ENCODE peak calls at places on chromosomes 1 and 21, in four cellular contexts. F is heart left ventricle; Q is CD8-positive, alpha-beta memory T cell; A is ovary. X is an unnamed sample.
A peak's percentile ranks its signal among the peaks of the same experiment; 100 is the strongest.

GRCh38 chr1:109628540-109629321 is 9.1 kb downstream of the AMPD2 start:
- DNase-seq in F (no peak), Q (no peak), A (peak; percentile 21), X (no peak)

GRCh38 chr1:16397095-16397494 is 30.1 kb downstream of the SZRD1 start:
- DNase-seq in F (no peak), Q (no peak), A (no peak), X (no peak)

GRCh38 chr1:79100385-79100784 is 93.9 kb upstream of the ADGRL4 start:
- DNase-seq in F (no peak), Q (no peak), A (no peak), X (no peak)

GRCh38 chr21:25970254-25970930 is 200.2 kb downstream of the APP start:
- DNase-seq in F (peak; percentile 42), Q (no peak), A (no peak), X (no peak)

GRCh38 chr1:29504266-29504665 is 267.9 kb downstream of the PTPRU start:
- DNase-seq in F (no peak), Q (no peak), A (no peak), X (no peak)

GRCh38 chr1:159931101-159931816 is 6.0 kb upstream of the TAGLN2 start:
- DNase-seq in F (no peak), Q (no peak), A (no peak), X (no peak)

GRCh38 chr1:156667610-156667967 is 9.6 kb downstream of the NES start:
- DNase-seq in F (peak; percentile 80), Q (no peak), A (peak; percentile 45), X (peak; percentile 68)

GRCh38 chr1:117679299-117679698 is 73.5 kb downstream of the TENT5C start:
- DNase-seq in F (no peak), Q (no peak), A (no peak), X (no peak)

GRCh38 chr1:216531308-216532239 is 108.3 kb upstream of the USH2A start:
- DNase-seq in F (no peak), Q (no peak), A (no peak), X (no peak)

GRCh38 chr1:173038875-173039554 is 11.7 kb downstream of the TNFSF18 start:
- DNase-seq in F (no peak), Q (no peak), A (no peak), X (no peak)

GRCh38 chr1:209577346-209577745 is 6.2 kb upstream of the CAMK1G start:
- DNase-seq in F (no peak), Q (no peak), A (no peak), X (no peak)

GRCh38 chr1:202217516-202217915 is 23.9 kb downstream of the LGR6 start:
- DNase-seq in F (no peak), Q (no peak), A (no peak), X (no peak)

GRCh38 chr1:165828103-165828558 is 717 bp downstream of the UCK2 start:
- DNase-seq in F (peak; percentile 24), Q (peak; percentile 18), A (peak; percentile 43), X (peak; percentile 29)

GRCh38 chr1:151839457-151840409 is at the start of gene C2CD4D:
- DNase-seq in F (no peak), Q (peak; percentile 59), A (no peak), X (no peak)

GRCh38 chr1:183891158-183891557 is 86.2 kb downstream of the RGL1 start:
- DNase-seq in F (no peak), Q (no peak), A (no peak), X (no peak)

GRCh38 chr1:16960560-16961296 is 19.7 kb downstream of the MFAP2 start:
- DNase-seq in F (peak; percentile 86), Q (peak; percentile 68), A (peak; percentile 77), X (peak; percentile 85)

GRCh38 chr1:167599839-167600581 is 30.0 kb upstream of the RCSD1 start:
- DNase-seq in F (peak; percentile 57), Q (peak; percentile 21), A (no peak), X (peak; percentile 42)

GRCh38 chr1:178940022-178940765 is 69.3 kb upstream of the ANGPTL1 start:
- DNase-seq in F (no peak), Q (no peak), A (no peak), X (no peak)

GRCh38 chr1:1435094-1435903 is at the start of gene VWA1:
- DNase-seq in F (peak; percentile 83), Q (peak; percentile 37), A (peak; percentile 77), X (peak; percentile 73)

GRCh38 chr1:229641306-229641705 is 15.3 kb downstream of the URB2 start:
- DNase-seq in F (no peak), Q (no peak), A (no peak), X (no peak)

GRCh38 chr1:200275415-200275814 is 134.4 kb downstream of the ZNF281 start:
- DNase-seq in F (no peak), Q (no peak), A (no peak), X (no peak)

GRCh38 chr1:222880586-222880985 is 65.7 kb downstream of the DISP1 start:
- DNase-seq in F (no peak), Q (no peak), A (no peak), X (no peak)

GRCh38 chr1:209576798-209577197 is 6.7 kb upstream of the CAMK1G start:
- DNase-seq in F (peak; percentile 81), Q (peak; percentile 41), A (peak; percentile 85), X (peak; percentile 78)

GRCh38 chr1:206004821-206005220 is 1.6 kb upstream of the RAB7B start:
- DNase-seq in F (peak; percentile 58), Q (no peak), A (no peak), X (no peak)

GRCh38 chr1:144551543-144552424 is 40.9 kb upstream of the PPIAL4F start:
- DNase-seq in F (peak; percentile 74), Q (peak; percentile 61), A (peak; percentile 43), X (peak; percentile 49)

GRCh38 chr1:63135801-63136200 is 186.6 kb upstream of the FOXD3 start:
- DNase-seq in F (no peak), Q (no peak), A (no peak), X (no peak)

GRCh38 chr1:191892716-191893115 is 265.5 kb upstream of the RGS18 start:
- DNase-seq in F (no peak), Q (no peak), A (no peak), X (no peak)

GRCh38 chr1:218164930-218165686 is 120.0 kb upstream of the RRP15 start:
- DNase-seq in F (peak; percentile 39), Q (no peak), A (no peak), X (no peak)

GRCh38 chr21:39386194-39386593 is 37.3 kb upstream of the HMGN1 start:
- DNase-seq in F (peak; percentile 59), Q (no peak), A (peak; percentile 47), X (peak; percentile 50)

GRCh38 chr1:89065077-89065868 is at the start of gene GBP1:
- DNase-seq in F (no peak), Q (no peak), A (peak; percentile 37), X (no peak)

GRCh38 chr1:84264961-84265360 is 36.5 kb upstream of the SAMD13 start:
- DNase-seq in F (no peak), Q (no peak), A (no peak), X (no peak)

GRCh38 chr1:202200669-202201068 is 7.1 kb downstream of the LGR6 start:
- DNase-seq in F (peak; percentile 78), Q (no peak), A (no peak), X (no peak)

GRCh38 chr21:45318556-45319341 is 31.1 kb upstream of the POFUT2 start:
- DNase-seq in F (peak; percentile 91), Q (no peak), A (peak; percentile 72), X (peak; percentile 84)

GRCh38 chr1:10319750-10320149 is 79.1 kb upstream of the PGD start:
- DNase-seq in F (no peak), Q (no peak), A (no peak), X (no peak)

GRCh38 chr1:246151796-246152434 is 355.2 kb downstream of the SMYD3 start:
- DNase-seq in F (no peak), Q (no peak), A (no peak), X (no peak)

GRCh38 chr1:8312235-8313218 is 5.4 kb upstream of the SLC45A1 start:
- DNase-seq in F (peak; percentile 40), Q (no peak), A (no peak), X (no peak)

GRCh38 chr1:8311068-8311718 is 6.7 kb upstream of the SLC45A1 start:
- DNase-seq in F (no peak), Q (no peak), A (no peak), X (no peak)

GRCh38 chr1:8315573-8316475 is 2.1 kb upstream of the SLC45A1 start:
- DNase-seq in F (no peak), Q (no peak), A (no peak), X (no peak)

GRCh38 chr1:8317647-8318360 is at the start of gene SLC45A1:
- DNase-seq in F (peak; percentile 88), Q (peak; percentile 71), A (peak; percentile 86), X (peak; percentile 84)

GRCh38 chr1:8314346-8315280 is 3.3 kb upstream of the SLC45A1 start:
- DNase-seq in F (peak; percentile 69), Q (peak; percentile 29), A (peak; percentile 86), X (peak; percentile 79)
- H3K4me1 ChIP-seq in F (peaks cover 13% of the 10 kb centered on the region), Q (peaks cover 11% of the 10 kb centered on the region), A (peaks cover 12% of the 10 kb centered on the region), X (no peaks in the 10 kb centered on the region)

DNA sequence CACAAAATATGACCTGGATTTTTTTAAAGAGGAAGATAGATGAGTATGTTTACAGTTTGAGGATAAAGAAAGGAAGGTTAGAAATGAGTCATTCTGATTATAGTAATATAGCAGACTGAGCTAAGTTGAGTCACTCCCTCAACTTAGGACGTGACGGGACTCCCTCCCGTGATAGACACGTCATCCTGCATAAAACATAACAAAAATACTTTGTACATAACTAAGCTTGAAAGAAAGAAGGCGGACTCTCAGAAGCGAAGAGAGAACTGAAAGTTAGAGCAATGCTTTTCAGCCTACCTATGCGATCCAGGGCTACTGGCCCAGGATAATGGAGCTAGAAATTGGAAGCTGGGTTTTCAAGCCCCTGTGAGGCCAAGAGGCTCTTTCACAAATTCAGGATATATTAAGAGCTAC is 53.0 kb upstream of the DESI2 start:
- DNase-seq in F (no peak), Q (no peak), A (peak; percentile 32), X (peak; percentile 33)
- H3K4me3 ChIP-seq in F (no peak overlapping the region), Q (no peak overlapping the region), A (no peak overlapping the region), X (peak overlapping the region; percentile 3)

GRCh38 chr21:29315155-29315749 is 16.5 kb downstream of the BACH1 start:
- DNase-seq in F (no peak), Q (no peak), A (no peak), X (no peak)

GRCh38 chr21:29313662-29314408 is 15.1 kb downstream of the BACH1 start:
- DNase-seq in F (no peak), Q (no peak), A (no peak), X (no peak)

GRCh38 chr21:29316029-29316742 is 17.5 kb downstream of the BACH1 start:
- DNase-seq in F (no peak), Q (no peak), A (no peak), X (no peak)

GRCh38 chr21:29318354-29318753 is 19.6 kb downstream of the BACH1 start:
- DNase-seq in F (no peak), Q (no peak), A (no peak), X (no peak)

DNA sequence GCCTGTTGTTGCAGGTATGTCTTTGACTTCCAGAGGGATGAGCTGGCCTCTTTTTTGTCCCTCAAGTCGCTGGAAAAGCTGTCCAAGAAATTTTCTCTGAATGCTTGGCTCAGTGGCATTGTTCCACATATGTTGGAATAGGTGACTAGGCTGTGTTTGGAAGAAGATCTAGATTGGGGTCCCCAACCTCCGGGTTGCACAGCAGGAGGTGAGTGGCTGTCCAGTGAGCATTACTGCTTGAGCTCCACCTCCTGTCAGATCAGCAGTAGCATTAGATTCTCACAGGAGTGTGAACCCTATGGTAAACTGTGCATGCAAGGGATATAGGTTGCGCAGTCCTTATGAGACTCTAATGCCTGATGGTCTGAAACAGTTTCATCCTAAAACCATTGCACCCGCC is 18.1 kb downstream of the BACH1 start:
- DNase-seq in F (no peak), Q (no peak), A (no peak), X (no peak)
- H3K36me3 ChIP-seq in F (no peaks in the 10 kb centered on the region), Q (no peaks in the 10 kb centered on the region), A (no peaks in the 10 kb centered on the region), X (no peaks in the 10 kb centered on the region)

GRCh38 chr1:12608311-12608957 is 9.6 kb downstream of the DHRS3 start:
- DNase-seq in F (no peak), Q (no peak), A (no peak), X (no peak)
- H3K4me1 ChIP-seq in F (peaks cover 21% of the 10 kb centered on the region), Q (peaks cover 32% of the 10 kb centered on the region), A (peaks cover 7% of the 10 kb centered on the region), X (no peaks in the 10 kb centered on the region)

GRCh38 chr1:33346921-33347649 is 26.2 kb upstream of the A3GALT2 start:
- DNase-seq in F (no peak), Q (no peak), A (peak; percentile 58), X (peak; percentile 50)
- H3K4me3 ChIP-seq in F (peak overlapping the region; percentile 97), Q (no peak overlapping the region), A (peak overlapping the region; percentile 87), X (peak overlapping the region; percentile 95)

X was measured in uterus.